ENCODE peak calls at places on chromosomes 5 and 9, in eight cellular contexts. N is fibroblast of lung; T is psoas muscle; B is pancreas; Z is naive thymus-derived CD4-positive, alpha-beta T cell; W is adrenal gland; S is spleen; A is transverse colon. R is an unnamed sample. For H3K4me1, H3K9me3 and H3K27me3, the result is how much of the 10 kb centered on the place peaks cover.

GRCh38 chr5:137753227-137753985 is 757 bp downstream of the HNRNPA0 start:
- DNase-seq in A (peak), W (peak), T (peak), S (peak), B (peak), Z (peak), N (no peak), R (peak)

GRCh38 chr5:142810081-142810480 is 39.9 kb downstream of the ARHGAP26 start:
- DNase-seq in S (no peak), N (peak), W (no peak), B (no peak), T (no peak), A (no peak), Z (no peak), R (no peak)

GRCh38 chr5:68458416-68458815 is 242.9 kb downstream of the PIK3R1 start:
- DNase-seq in W (no peak), Z (no peak), S (no peak), N (peak), A (no peak), B (no peak), T (no peak), R (peak)

GRCh38 chr5:15566789-15567188 is 66.8 kb downstream of the FBXL7 start:
- DNase-seq in T (no peak), Z (no peak), A (no peak), W (no peak), S (no peak), B (no peak), N (no peak), R (no peak)

GRCh38 chr9:126363847-126364671 is 37.4 kb downstream of the MVB12B start:
- DNase-seq in N (peak), Z (no peak), A (peak), T (no peak), S (no peak), B (no peak), W (no peak), R (no peak)

GRCh38 chr5:19928556-19929421 is 59.2 kb downstream of the CDH18 start:
- DNase-seq in A (no peak), Z (no peak), N (peak), W (peak), T (no peak), B (no peak), S (no peak), R (no peak)

GRCh38 chr5:41869150-41869738 is 981 bp downstream of the OXCT1 start:
- DNase-seq in S (peak), A (peak), B (no peak), T (peak), Z (peak), N (peak), W (peak), R (peak)

GRCh38 chr5:79318935-79319614 is 83.1 kb downstream of the JMY start:
- DNase-seq in B (no peak), A (no peak), N (peak), T (no peak), Z (no peak), S (no peak), W (no peak), R (no peak)

GRCh38 chr5:50663636-50664035 is 2.8 kb upstream of the PARP8 start:
- DNase-seq in Z (no peak), S (no peak), W (peak), T (peak), A (peak), N (no peak), B (no peak), R (no peak)

GRCh38 chr9:127746959-127747569 is 12.0 kb upstream of the TOR2A start:
- DNase-seq in N (no peak), T (no peak), W (no peak), S (no peak), B (no peak), Z (no peak), A (no peak), R (peak)

GRCh38 chr5:1413211-1413610 is 32.0 kb downstream of the SLC6A3 start:
- DNase-seq in Z (no peak), N (no peak), A (no peak), S (no peak), W (no peak), B (no peak), T (peak), R (no peak)

GRCh38 chr5:1413611-1414241 is 31.5 kb downstream of the SLC6A3 start:
- DNase-seq in B (no peak), A (no peak), Z (no peak), S (peak), W (no peak), N (no peak), T (peak), R (no peak)

GRCh38 chr5:1414311-1415058 is 30.8 kb downstream of the SLC6A3 start:
- DNase-seq in W (no peak), A (no peak), B (no peak), T (peak), S (peak), Z (no peak), N (no peak), R (no peak)

GRCh38 chr5:1415626-1416360 is 29.4 kb downstream of the SLC6A3 start:
- DNase-seq in W (no peak), N (no peak), Z (no peak), A (no peak), T (peak), B (no peak), S (peak), R (no peak)

GRCh38 chr5:1415059-1415425 is 30.2 kb downstream of the SLC6A3 start:
- DNase-seq in W (no peak), B (no peak), N (no peak), Z (no peak), T (peak), A (no peak), S (no peak), R (no peak)
- H3K4me1 ChIP-seq in W (under half), B (under half), N (under half), Z (under half), T (under half), A (under half), S (under half), R (under half)

DNA sequence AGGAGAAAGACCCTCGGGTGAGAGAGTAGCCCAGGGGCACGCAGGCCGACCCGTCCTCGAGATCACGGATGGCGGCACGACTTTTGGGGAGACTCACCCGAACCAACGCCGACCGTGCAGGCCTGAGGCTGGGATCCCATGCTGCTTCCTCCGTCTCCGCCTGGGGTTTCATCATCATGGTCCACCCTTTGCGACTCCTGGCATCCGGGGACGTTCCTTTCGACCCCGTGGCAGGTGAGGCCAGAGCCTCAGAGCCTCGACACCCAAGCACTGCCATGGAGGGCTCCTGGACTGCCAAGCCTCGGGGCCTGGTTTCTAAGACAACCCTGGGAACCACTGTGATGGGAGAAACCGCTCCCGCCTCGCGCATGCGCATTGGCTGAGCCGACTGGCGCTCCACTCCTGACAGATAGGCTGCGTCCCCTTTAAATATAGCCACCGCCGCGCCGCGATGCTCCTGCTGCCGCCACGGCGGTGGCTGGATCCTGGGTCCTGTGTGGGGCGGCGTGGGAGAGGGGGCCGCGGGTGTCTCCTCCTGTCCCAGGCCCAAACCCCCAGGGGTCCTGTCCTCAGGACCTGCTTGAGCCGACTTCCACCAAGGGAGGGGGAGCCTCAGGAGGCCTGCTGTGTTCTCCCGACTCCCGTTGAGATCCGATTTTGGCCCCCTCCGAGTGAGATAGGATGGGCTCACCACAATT is 481.6 kb downstream of the SPATA31A7 start:
- DNase-seq in N (no peak), T (no peak), B (no peak), Z (no peak), W (no peak), A (peak), S (peak), R (no peak)
- H3K9me3 ChIP-seq in N (under half), T (under half), B (under half), Z (under half), W (under half), A (under half), S (under half), R (under half)

DNA sequence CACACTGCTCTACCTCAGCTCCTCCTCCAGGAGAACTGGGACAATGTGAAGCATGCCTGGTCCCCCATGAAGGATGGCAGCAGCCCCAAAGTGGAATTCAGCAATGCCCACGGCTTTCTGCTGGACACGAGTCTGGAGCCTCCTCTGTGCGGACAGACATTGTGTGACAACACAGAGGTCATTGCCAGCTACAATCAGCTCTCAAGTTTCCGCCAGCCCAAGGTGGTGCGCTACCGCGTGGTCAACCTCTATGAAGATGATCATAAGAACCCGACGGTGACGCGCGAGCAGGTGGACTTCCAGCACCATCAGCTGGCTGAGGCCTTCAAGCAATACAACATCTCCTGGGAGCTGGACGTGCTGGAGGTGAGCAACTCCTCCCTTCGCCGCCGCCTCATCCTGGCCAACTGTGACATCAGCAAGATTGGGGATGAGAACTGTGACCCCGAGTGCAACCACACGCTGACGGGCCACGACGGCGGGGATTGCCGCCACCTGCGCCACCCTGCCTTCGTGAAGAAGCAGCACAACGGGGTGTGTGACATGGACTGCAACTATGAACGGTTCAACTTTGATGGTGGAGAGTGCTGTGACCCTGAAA is 34.1 kb downstream of the PAPPA start:
- DNase-seq in S (peak), T (peak), W (no peak), A (no peak), Z (no peak), B (no peak), N (no peak), R (no peak)
- H3K27me3 ChIP-seq in S (under half), T (under half), W (under half), A (under half), Z (under half), B (under half), N (under half), R (under half)

GRCh38 chr5:132436936-132437335 is 53.6 kb downstream of the IRF1 start:
- DNase-seq in B (no peak), Z (no peak), W (no peak), T (no peak), N (no peak), A (no peak), S (no peak), R (no peak)
- H3K4me1 ChIP-seq in B (under half), Z (half or more), W (under half), T (half or more), N (under half), A (half or more), S (half or more), R (half or more)

GRCh38 chr9:113057193-113057592 is 669 bp upstream of the ZFP37 start:
- DNase-seq in N (no peak), A (no peak), Z (no peak), T (no peak), S (no peak), W (no peak), B (no peak), R (no peak)
- H3K9me3 ChIP-seq in N (under half), A (under half), Z (half or more), T (under half), S (under half), W (under half), B (under half), R (under half)

DNA sequence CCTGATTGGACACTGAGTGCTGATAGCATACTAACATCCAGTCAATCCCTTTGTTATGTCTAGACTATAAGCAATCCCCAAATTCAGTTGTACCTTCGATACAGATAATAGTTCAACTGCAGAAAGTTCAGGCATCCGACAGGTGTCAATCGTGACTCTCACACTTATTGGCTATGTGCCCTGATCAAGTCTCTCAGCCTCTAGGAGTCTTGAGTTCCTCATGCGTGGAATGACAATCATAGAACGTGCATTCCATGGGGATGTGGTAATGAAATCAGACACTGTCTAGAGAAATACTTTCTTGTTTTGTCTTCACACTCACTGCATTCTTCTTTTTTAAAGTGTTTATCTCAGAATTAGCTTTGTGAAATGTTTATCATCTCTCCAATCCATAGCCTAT is 4.8 kb downstream of the ANKRD34B start:
- DNase-seq in A (no peak), W (no peak), N (no peak), B (no peak), S (no peak), Z (no peak), T (no peak), R (no peak)
- H3K27me3 ChIP-seq in A (half or more), W (under half), N (under half), B (under half), S (under half), Z (under half), T (under half), R (under half)

GRCh38 chr5:150641006-150641570 is 628 bp downstream of the SYNPO start:
- DNase-seq in W (peak), Z (no peak), B (peak), A (no peak), N (peak), T (peak), S (no peak), R (no peak)
- H3K4me1 ChIP-seq in W (half or more), Z (under half), B (half or more), A (under half), N (half or more), T (half or more), S (under half), R (under half)